ENCODE peak calls at places on chromosomes 2 and 18, in seven cellular contexts. B is kidney epithelial cell; I is foreskin melanocyte; U is stimulated activated CD8-positive, alpha-beta memory T cell treated with anti-CD3 and anti-CD28 coated beads, Interleukin-2, amount 100 ng/mL, for 48 hours; M is HEK293T; K is stromal cell of bone marrow; E is neural crest cell. N is an unnamed sample.

GRCh38 chr2:39503277-39503676 is 66.2 kb upstream of the MAP4K3 start:
- DNase-seq in B (no peak), I (no peak), U (no peak), M (no peak), K (no peak), E (no peak), N (no peak)

GRCh38 chr18:74289137-74289536 is 2.6 kb downstream of the CYB5A start:
- DNase-seq in B (no peak), I (no peak), U (no peak), M (no peak), K (peak; percentile 9), E (no peak), N (no peak)

GRCh38 chr2:200528228-200528627 is 2.2 kb downstream of the SGO2 start:
- DNase-seq in B (no peak), I (no peak), U (no peak), M (no peak), K (no peak), E (no peak), N (no peak)

GRCh38 chr2:31255911-31256571 is 22.1 kb downstream of the EHD3 start:
- DNase-seq in B (peak; percentile 85), I (no peak), U (no peak), M (no peak), K (no peak), E (no peak), N (no peak)

GRCh38 chr2:185201063-185201462 is 537.5 kb upstream of the FSIP2 start:
- DNase-seq in B (no peak), I (no peak), U (no peak), M (no peak), K (no peak), E (no peak), N (no peak)

GRCh38 chr2:173990970-173991819 is 26.0 kb upstream of the SP3 start:
- DNase-seq in B (no peak), I (no peak), U (no peak), M (no peak), K (peak; percentile 80), E (no peak), N (peak; percentile 66)

GRCh38 chr18:812673-813404 is 797 bp upstream of the YES1 start:
- DNase-seq in B (peak; percentile 32), I (peak; percentile 74), U (peak; percentile 54), M (peak; percentile 30), K (peak; percentile 82), E (no peak), N (no peak)

GRCh38 chr2:162591403-162592083 is 247.0 kb downstream of the KCNH7 start:
- DNase-seq in B (no peak), I (no peak), U (no peak), M (no peak), K (no peak), E (no peak), N (no peak)

GRCh38 chr2:86468162-86469033 is 27.2 kb downstream of the KDM3A start:
- DNase-seq in B (no peak), I (no peak), U (no peak), M (no peak), K (no peak), E (no peak), N (no peak)

GRCh38 chr18:30623401-30624065 is 419.0 kb downstream of the DSC3 start:
- DNase-seq in B (peak; percentile 1), I (peak; percentile 56), U (no peak), M (no peak), K (no peak), E (no peak), N (no peak)

GRCh38 chr2:236081171-236081570 is 87.0 kb downstream of the GBX2 start:
- DNase-seq in B (no peak), I (no peak), U (no peak), M (no peak), K (no peak), E (no peak), N (no peak)

GRCh38 chr18:7000484-7001096 is 117.0 kb downstream of the LAMA1 start:
- DNase-seq in B (no peak), I (peak; percentile 16), U (no peak), M (peak; percentile 22), K (no peak), E (no peak), N (no peak)

GRCh38 chr2:119290859-119291587 is 67.4 kb downstream of the STEAP3 start:
- DNase-seq in B (no peak), I (peak; percentile 10), U (peak; percentile 42), M (peak; percentile 44), K (peak; percentile 38), E (peak; percentile 91), N (peak; percentile 79)

GRCh38 chr2:222672068-222672401 is 577 bp downstream of the MOGAT1 start:
- DNase-seq in B (no peak), I (no peak), U (no peak), M (no peak), K (no peak), E (no peak), N (no peak)

GRCh38 chr2:125559186-125559585 is 1096.8 kb upstream of the GYPC start:
- DNase-seq in B (no peak), I (no peak), U (no peak), M (no peak), K (no peak), E (no peak), N (no peak)

GRCh38 chr2:111032721-111033532 is 87.8 kb upstream of the BCL2L11 start:
- DNase-seq in B (peak; percentile 63), I (no peak), U (no peak), M (no peak), K (no peak), E (no peak), N (no peak)

GRCh38 chr18:58513615-58514014 is 115.3 kb downstream of the ALPK2 start:
- DNase-seq in B (no peak), I (no peak), U (no peak), M (no peak), K (no peak), E (no peak), N (no peak)